ENCODE peak calls at places on chromosomes 5 and 9, in four cellular contexts. One of them, this sample, is unnamed.

GRCh38 chr5:11370985-11371384 is 533.3 kb downstream of the CTNND2 start:
- DNase-seq in psoas muscle: no peak
- DNase-seq in GM23248: no peak
- DNase-seq in HCT116: no peak
- DNase-seq in this sample: no peak

GRCh38 chr5:170151105-170151831 is 45.6 kb downstream of the FOXI1 start:
- DNase-seq in psoas muscle: no peak
- DNase-seq in GM23248: peak; percentile 84
- DNase-seq in HCT116: peak; percentile 57
- DNase-seq in this sample: no peak

GRCh38 chr5:34562791-34563190 is 93.3 kb upstream of the RAI14 start:
- DNase-seq in GM23248: no peak
- DNase-seq in psoas muscle: no peak
- DNase-seq in HCT116: no peak
- DNase-seq in this sample: no peak

GRCh38 chr5:89878733-89879132 is 530.8 kb downstream of the CETN3 start:
- DNase-seq in HCT116: no peak
- DNase-seq in GM23248: no peak
- DNase-seq in psoas muscle: no peak
- DNase-seq in this sample: no peak

GRCh38 chr9:107363511-107364182 is 80.6 kb downstream of the RAD23B start:
- DNase-seq in HCT116: no peak
- DNase-seq in GM23248: no peak
- DNase-seq in psoas muscle: no peak
- DNase-seq in this sample: no peak

GRCh38 chr5:78634634-78635033 is 13.9 kb downstream of the LHFPL2 start:
- DNase-seq in psoas muscle: no peak
- DNase-seq in HCT116: no peak
- DNase-seq in GM23248: no peak
- DNase-seq in this sample: no peak

GRCh38 chr9:110752766-110753165 is 84.2 kb downstream of the MUSK start:
- DNase-seq in psoas muscle: no peak
- DNase-seq in HCT116: peak; percentile 64
- DNase-seq in GM23248: peak; percentile 96
- DNase-seq in this sample: no peak

GRCh38 chr5:118042076-118042475 is 946.3 kb downstream of the DTWD2 start:
- DNase-seq in GM23248: no peak
- DNase-seq in psoas muscle: no peak
- DNase-seq in HCT116: no peak
- DNase-seq in this sample: no peak

GRCh38 chr9:94108584-94108983 is 24.3 kb downstream of the PTPDC1 start:
- DNase-seq in GM23248: peak; percentile 1
- DNase-seq in HCT116: no peak
- DNase-seq in psoas muscle: peak; percentile 36
- DNase-seq in this sample: no peak

GRCh38 chr5:181198106-181198685 is 6.8 kb downstream of the TRIM7 start:
- DNase-seq in HCT116: no peak
- DNase-seq in psoas muscle: no peak
- DNase-seq in GM23248: no peak
- DNase-seq in this sample: no peak

GRCh38 chr5:80369521-80369920 is 38.3 kb upstream of the ZFYVE16 start:
- DNase-seq in psoas muscle: no peak
- DNase-seq in HCT116: no peak
- DNase-seq in GM23248: no peak
- DNase-seq in this sample: no peak

GRCh38 chr9:129333613-129333960 is 155.5 kb upstream of the IER5L start:
- DNase-seq in HCT116: peak; percentile 51
- DNase-seq in GM23248: no peak
- DNase-seq in psoas muscle: no peak
- DNase-seq in this sample: peak; percentile 40

GRCh38 chr9:16509946-16510504 is 360.4 kb downstream of the BNC2 start:
- DNase-seq in HCT116: no peak
- DNase-seq in GM23248: peak; percentile 54
- DNase-seq in psoas muscle: no peak
- DNase-seq in this sample: no peak

GRCh38 chr5:79831381-79831780 is 141.7 kb downstream of the CMYA5 start:
- DNase-seq in GM23248: peak; percentile 57
- DNase-seq in HCT116: no peak
- DNase-seq in psoas muscle: no peak
- DNase-seq in this sample: no peak

GRCh38 chr5:98796197-98796972 is 22.9 kb downstream of the RGMB start:
- DNase-seq in GM23248: peak; percentile 77
- DNase-seq in HCT116: no peak
- DNase-seq in psoas muscle: no peak
- DNase-seq in this sample: peak; percentile 31

GRCh38 chr9:69171049-69171448 is 3.0 kb upstream of the TJP2 start:
- DNase-seq in GM23248: peak; percentile 32
- DNase-seq in psoas muscle: no peak
- DNase-seq in HCT116: no peak
- DNase-seq in this sample: peak; percentile 28

GRCh38 chr5:62596691-62597090 is 18.1 kb downstream of the LRRC70 start:
- DNase-seq in HCT116: no peak
- DNase-seq in GM23248: peak; percentile 41
- DNase-seq in psoas muscle: no peak
- DNase-seq in this sample: no peak

GRCh38 chr9:83322438-83322837 is 215.8 kb downstream of the FRMD3 start:
- DNase-seq in GM23248: no peak
- DNase-seq in psoas muscle: no peak
- DNase-seq in HCT116: no peak
- DNase-seq in this sample: no peak

GRCh38 chr5:163580516-163580915 is 75.1 kb downstream of the MAT2B start:
- DNase-seq in psoas muscle: no peak
- DNase-seq in GM23248: no peak
- DNase-seq in HCT116: no peak
- DNase-seq in this sample: no peak

GRCh38 chr5:169169786-169170185 is 131.2 kb downstream of the SLIT3 start:
- DNase-seq in GM23248: no peak
- DNase-seq in HCT116: no peak
- DNase-seq in psoas muscle: no peak
- DNase-seq in this sample: no peak

GRCh38 chr5:68225188-68225910 is 9.8 kb downstream of the PIK3R1 start:
- DNase-seq in HCT116: no peak
- DNase-seq in GM23248: peak; percentile 91
- DNase-seq in psoas muscle: peak; percentile 69
- DNase-seq in this sample: peak; percentile 75

GRCh38 chr9:130662099-130662926 is 2.1 kb upstream of the PRDM12 start:
- DNase-seq in GM23248: no peak
- DNase-seq in HCT116: no peak
- DNase-seq in psoas muscle: no peak
- DNase-seq in this sample: no peak
- H3K4me1 ChIP-seq in GM23248: no peaks in the 10 kb centered on the region
- H3K4me1 ChIP-seq in HCT116: no peaks in the 10 kb centered on the region
- H3K4me1 ChIP-seq in psoas muscle: peaks cover 28% of the 10 kb centered on the region
- H3K4me1 ChIP-seq in this sample: no peaks in the 10 kb centered on the region

GRCh38 chr9:74951107-74951720 is 1.5 kb downstream of the C9orf40 start:
- DNase-seq in HCT116: no peak
- DNase-seq in psoas muscle: no peak
- DNase-seq in GM23248: no peak
- DNase-seq in this sample: no peak
- H3K27ac ChIP-seq in HCT116: peak overlapping the region; percentile 99
- H3K27ac ChIP-seq in psoas muscle: peak overlapping the region; percentile 93
- H3K27ac ChIP-seq in GM23248: peak overlapping the region; percentile 51
- H3K27ac ChIP-seq in this sample: peak overlapping the region; percentile 97

GRCh38 chr9:71756753-71757152 is 11.6 kb downstream of the CEMIP2 start:
- DNase-seq in HCT116: no peak
- DNase-seq in GM23248: no peak
- DNase-seq in psoas muscle: no peak
- DNase-seq in this sample: no peak

GRCh38 chr9:71760901-71761300 is 7.4 kb downstream of the CEMIP2 start:
- DNase-seq in GM23248: no peak
- DNase-seq in psoas muscle: peak; percentile 23
- DNase-seq in HCT116: no peak
- DNase-seq in this sample: no peak

GRCh38 chr9:71755869-71756268 is 12.4 kb downstream of the CEMIP2 start:
- DNase-seq in psoas muscle: no peak
- DNase-seq in GM23248: no peak
- DNase-seq in HCT116: no peak
- DNase-seq in this sample: no peak

GRCh38 chr9:71758785-71759184 is 9.5 kb downstream of the CEMIP2 start:
- DNase-seq in GM23248: no peak
- DNase-seq in psoas muscle: no peak
- DNase-seq in HCT116: peak; percentile 54
- DNase-seq in this sample: no peak

DNA sequence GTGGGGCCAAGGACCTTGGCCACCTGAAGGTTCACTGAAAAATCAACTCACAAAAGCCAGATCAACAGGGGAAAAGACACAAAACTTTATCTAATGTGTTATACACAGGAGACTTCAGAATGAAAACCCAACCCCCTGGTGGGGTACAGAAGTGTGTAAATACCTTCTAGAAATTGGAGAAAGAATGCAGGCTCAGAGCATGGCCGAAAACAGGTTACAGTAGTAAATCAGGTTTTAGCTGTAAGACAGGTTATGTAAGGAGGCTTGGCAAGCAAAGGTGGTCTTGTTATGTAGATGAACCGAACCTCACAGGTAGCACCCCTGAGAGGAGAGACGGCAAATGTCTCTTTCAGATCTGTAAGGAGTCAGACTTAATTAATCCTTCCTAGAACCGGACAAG is 10.0 kb downstream of the CEMIP2 start:
- DNase-seq in GM23248: no peak
- DNase-seq in HCT116: no peak
- DNase-seq in psoas muscle: no peak
- DNase-seq in this sample: no peak
- H3K4me1 ChIP-seq in GM23248: peaks cover 25% of the 10 kb centered on the region
- H3K4me1 ChIP-seq in HCT116: peaks cover 39% of the 10 kb centered on the region
- H3K4me1 ChIP-seq in psoas muscle: peaks cover 32% of the 10 kb centered on the region
- H3K4me1 ChIP-seq in this sample: no peaks in the 10 kb centered on the region

GRCh38 chr5:50849554-50849953 is 183.1 kb downstream of the PARP8 start:
- DNase-seq in HCT116: no peak
- DNase-seq in GM23248: no peak
- DNase-seq in psoas muscle: no peak
- DNase-seq in this sample: no peak

GRCh38 chr5:50854082-50854481 is 187.6 kb downstream of the PARP8 start:
- DNase-seq in psoas muscle: no peak
- DNase-seq in HCT116: no peak
- DNase-seq in GM23248: no peak
- DNase-seq in this sample: no peak

GRCh38 chr5:50856720-50857119 is 190.3 kb downstream of the PARP8 start:
- DNase-seq in HCT116: no peak
- DNase-seq in psoas muscle: no peak
- DNase-seq in GM23248: no peak
- DNase-seq in this sample: no peak

GRCh38 chr5:50853151-50853550 is 186.7 kb downstream of the PARP8 start:
- DNase-seq in GM23248: no peak
- DNase-seq in HCT116: no peak
- DNase-seq in psoas muscle: peak; percentile 10
- DNase-seq in this sample: no peak
- H3K27ac ChIP-seq in GM23248: no peak overlapping the region
- H3K27ac ChIP-seq in HCT116: no peak overlapping the region
- H3K27ac ChIP-seq in psoas muscle: no peak overlapping the region
- H3K27ac ChIP-seq in this sample: no peak overlapping the region

GRCh38 chr5:43037929-43038510 is 2.1 kb downstream of the ANXA2R start:
- DNase-seq in HCT116: no peak
- DNase-seq in psoas muscle: no peak
- DNase-seq in GM23248: peak; percentile 71
- DNase-seq in this sample: no peak

GRCh38 chr5:43036856-43037711 is 3.0 kb downstream of the ANXA2R start:
- DNase-seq in HCT116: no peak
- DNase-seq in psoas muscle: peak; percentile 22
- DNase-seq in GM23248: peak; percentile 16
- DNase-seq in this sample: no peak

GRCh38 chr5:43039115-43039467 is 1.0 kb downstream of the ANXA2R start:
- DNase-seq in psoas muscle: no peak
- DNase-seq in HCT116: no peak
- DNase-seq in GM23248: no peak
- DNase-seq in this sample: no peak

GRCh38 chr5:43039468-43040286 is 442 bp downstream of the ANXA2R start:
- DNase-seq in psoas muscle: peak; percentile 75
- DNase-seq in HCT116: peak; percentile 56
- DNase-seq in GM23248: peak; percentile 58
- DNase-seq in this sample: peak; percentile 60

GRCh38 chr5:43038523-43038989 is 1.6 kb downstream of the ANXA2R start:
- DNase-seq in GM23248: no peak
- DNase-seq in psoas muscle: no peak
- DNase-seq in HCT116: no peak
- DNase-seq in this sample: no peak
- H3K4me1 ChIP-seq in GM23248: peaks cover 4% of the 10 kb centered on the region
- H3K4me1 ChIP-seq in psoas muscle: peaks cover 21% of the 10 kb centered on the region
- H3K4me1 ChIP-seq in HCT116: peaks cover 47% of the 10 kb centered on the region
- H3K4me1 ChIP-seq in this sample: no peaks in the 10 kb centered on the region

GRCh38 chr5:14108170-14108996 is 34.8 kb upstream of the TRIO start:
- DNase-seq in GM23248: peak; percentile 93
- DNase-seq in HCT116: peak; percentile 71
- DNase-seq in psoas muscle: peak; percentile 29
- DNase-seq in this sample: peak; percentile 74

GRCh38 chr5:14109041-14109747 is 33.9 kb upstream of the TRIO start:
- DNase-seq in HCT116: no peak
- DNase-seq in psoas muscle: peak; percentile 55
- DNase-seq in GM23248: peak; percentile 91
- DNase-seq in this sample: no peak

GRCh38 chr5:14102666-14103065 is 40.5 kb upstream of the TRIO start:
- DNase-seq in HCT116: no peak
- DNase-seq in psoas muscle: no peak
- DNase-seq in GM23248: peak; percentile 24
- DNase-seq in this sample: no peak

GRCh38 chr5:14107536-14107935 is 35.6 kb upstream of the TRIO start:
- DNase-seq in GM23248: peak; percentile 28
- DNase-seq in HCT116: no peak
- DNase-seq in psoas muscle: no peak
- DNase-seq in this sample: no peak

GRCh38 chr5:14105717-14106435 is 37.3 kb upstream of the TRIO start:
- DNase-seq in psoas muscle: peak; percentile 21
- DNase-seq in GM23248: peak; percentile 90
- DNase-seq in HCT116: peak; percentile 67
- DNase-seq in this sample: no peak
- H3K27ac ChIP-seq in psoas muscle: no peak overlapping the region
- H3K27ac ChIP-seq in GM23248: peak overlapping the region; percentile 44
- H3K27ac ChIP-seq in HCT116: peak overlapping the region; percentile 33
- H3K27ac ChIP-seq in this sample: no peak overlapping the region

GRCh38 chr9:36843964-36844363 is 190.1 kb downstream of the PAX5 start:
- DNase-seq in psoas muscle: no peak
- DNase-seq in HCT116: no peak
- DNase-seq in GM23248: no peak
- DNase-seq in this sample: no peak
- H3K4me1 ChIP-seq in psoas muscle: no peaks in the 10 kb centered on the region
- H3K4me1 ChIP-seq in HCT116: no peaks in the 10 kb centered on the region
- H3K4me1 ChIP-seq in GM23248: no peaks in the 10 kb centered on the region
- H3K4me1 ChIP-seq in this sample: no peaks in the 10 kb centered on the region